ENCODE peak calls at places on chromosomes 12 and 14, in seven cellular contexts. G, K, V, S, P, M and C are unnamed samples.

GRCh38 chr12:11136075-11136474 is 1.6 kb upstream of the TAS2R30 start:
- DNase-seq in S (no peak), P (no peak), V (no peak), M (no peak), K (no peak), G (no peak), C (no peak)

GRCh38 chr12:22971247-22971646 is 346.3 kb downstream of the ETNK1 start:
- DNase-seq in G (no peak), P (no peak), V (no peak), S (no peak), K (no peak), M (no peak), C (no peak)

GRCh38 chr12:85782711-85783110 is 53.5 kb downstream of the RASSF9 start:
- DNase-seq in V (no peak), P (no peak), M (no peak), S (no peak), G (no peak), K (no peak), C (no peak)

GRCh38 chr14:100546051-100546443 is 41.2 kb downstream of the BEGAIN start:
- DNase-seq in S (peak), K (no peak), P (no peak), M (no peak), V (no peak), G (peak), C (peak)

GRCh38 chr12:75208851-75209781 is 523 bp downstream of the KCNC2 start:
- DNase-seq in S (no peak), K (peak), V (no peak), P (no peak), M (no peak), G (peak), C (no peak)

GRCh38 chr14:55921516-55921915 is 196.7 kb upstream of the PELI2 start:
- DNase-seq in K (no peak), P (no peak), S (no peak), M (no peak), V (no peak), G (no peak), C (no peak)

GRCh38 chr14:73467800-73468199 is 9.5 kb upstream of the NUMB start:
- DNase-seq in V (no peak), G (no peak), M (no peak), S (peak), K (no peak), P (no peak), C (no peak)

GRCh38 chr14:49673586-49673985 is 14.4 kb downstream of the POLE2 start:
- DNase-seq in V (no peak), P (no peak), K (no peak), G (no peak), M (no peak), S (no peak), C (no peak)

GRCh38 chr12:71415336-71416231 is 24.0 kb upstream of the LGR5 start:
- DNase-seq in K (peak), V (no peak), G (no peak), M (peak), S (peak), P (peak), C (no peak)

GRCh38 chr14:101072945-101073597 is 169.5 kb upstream of the RTL1 start:
- DNase-seq in K (peak), S (peak), P (no peak), V (no peak), G (peak), M (peak), C (no peak)

GRCh38 chr14:77709412-77709811 is 1.5 kb downstream of the SLIRP start:
- DNase-seq in V (no peak), S (no peak), G (no peak), M (peak), P (no peak), K (no peak), C (no peak)

GRCh38 chr12:131864469-131864868 is 30.0 kb upstream of the ULK1 start:
- DNase-seq in V (no peak), P (no peak), M (no peak), G (no peak), S (no peak), K (no peak), C (no peak)

GRCh38 chr12:68912916-68913315 is 20.1 kb downstream of the CPM start:
- DNase-seq in V (no peak), G (no peak), K (no peak), M (no peak), S (no peak), P (no peak), C (no peak)

GRCh38 chr14:75025082-75025481 is 22.4 kb downstream of the EIF2B2 start:
- DNase-seq in K (no peak), G (no peak), V (no peak), M (no peak), S (no peak), P (no peak), C (no peak)

GRCh38 chr14:41868396-41868795 is 261.7 kb downstream of the LRFN5 start:
- DNase-seq in S (no peak), M (no peak), V (no peak), K (no peak), G (no peak), P (no peak), C (no peak)

GRCh38 chr14:64708148-64709004 is 4.2 kb downstream of the PLEKHG3 start:
- DNase-seq in P (no peak), M (no peak), G (peak), S (no peak), V (no peak), K (no peak), C (no peak)

GRCh38 chr12:62435337-62436163 is 31.1 kb upstream of the MON2 start:
- DNase-seq in V (peak), P (no peak), G (peak), S (no peak), M (peak), K (peak), C (peak)

GRCh38 chr12:3326156-3326849 is 164.7 kb upstream of the PRMT8 start:
- DNase-seq in G (no peak), S (no peak), K (no peak), V (no peak), M (no peak), P (no peak), C (no peak)

GRCh38 chr12:98856897-98857540 is 211.9 kb downstream of the APAF1 start:
- DNase-seq in M (no peak), S (no peak), P (no peak), K (no peak), G (peak), V (no peak), C (no peak)

GRCh38 chr14:34227834-34228662 is 234.0 kb downstream of the SPTSSA start:
- DNase-seq in S (peak), V (peak), M (peak), K (peak), P (no peak), G (peak), C (peak)

GRCh38 chr12:82858534-82858917 is 171.8 kb downstream of the TMTC2 start:
- DNase-seq in P (no peak), K (no peak), G (no peak), M (no peak), S (no peak), V (no peak), C (no peak)

GRCh38 chr12:127060933-127061332 is 1206.0 kb upstream of the TMEM132C start:
- DNase-seq in P (no peak), M (no peak), S (no peak), G (no peak), V (no peak), K (no peak), C (no peak)

GRCh38 chr12:25714219-25714984 is 161.3 kb upstream of the LMNTD1 start:
- DNase-seq in K (no peak), G (no peak), P (no peak), S (no peak), V (no peak), M (no peak), C (no peak)

GRCh38 chr12:111304642-111305071 is 64.2 kb downstream of the PHETA1 start:
- DNase-seq in K (no peak), S (peak), V (no peak), M (no peak), P (no peak), G (peak), C (no peak)

GRCh38 chr14:61621444-61621843 is 73.9 kb upstream of the HIF1A start:
- DNase-seq in M (no peak), K (no peak), P (no peak), G (no peak), V (no peak), S (no peak), C (no peak)

GRCh38 chr12:46300906-46301305 is 32.1 kb upstream of the SLC38A1 start:
- DNase-seq in S (no peak), G (no peak), P (no peak), M (no peak), K (no peak), V (no peak), C (no peak)

GRCh38 chr12:125340791-125341190 is 275.6 kb downstream of the AACS start:
- DNase-seq in P (no peak), S (no peak), K (no peak), V (no peak), M (peak), G (no peak), C (no peak)

GRCh38 chr14:77580477-77580876 is 36.0 kb downstream of the SPTLC2 start:
- DNase-seq in V (no peak), K (no peak), P (no peak), G (no peak), M (no peak), S (no peak), C (no peak)

GRCh38 chr12:45655186-45655585 is 74.3 kb upstream of the ARID2 start:
- DNase-seq in S (no peak), K (peak), G (no peak), M (peak), V (no peak), P (no peak), C (no peak)

GRCh38 chr14:22572562-22573058 is 16.4 kb downstream of the DAD1 start:
- DNase-seq in G (no peak), K (no peak), P (no peak), M (peak), S (no peak), V (no peak), C (no peak)

GRCh38 chr14:56487090-56487667 is 92.4 kb upstream of the TMEM260 start:
- DNase-seq in K (no peak), M (no peak), V (no peak), P (no peak), S (no peak), G (no peak), C (no peak)

GRCh38 chr12:122403115-122403770 is 19.2 kb downstream of the CLIP1 start:
- DNase-seq in V (peak), K (no peak), S (no peak), G (no peak), M (no peak), P (no peak), C (no peak)

GRCh38 chr12:18998343-18999270 is 130.9 kb upstream of the PLEKHA5 start:
- DNase-seq in V (no peak), S (no peak), K (peak), P (no peak), G (no peak), M (no peak), C (no peak)

GRCh38 chr14:61179061-61179675 is 102.0 kb downstream of the TMEM30B start:
- DNase-seq in V (no peak), S (no peak), G (no peak), P (no peak), M (peak), K (no peak), C (no peak)

GRCh38 chr12:107200394-107200793 is 107.0 kb upstream of the CRY1 start:
- DNase-seq in S (no peak), M (peak), G (no peak), V (no peak), K (no peak), P (no peak), C (no peak)

GRCh38 chr12:19171731-19172130 is 42.2 kb downstream of the PLEKHA5 start:
- DNase-seq in K (no peak), S (no peak), V (no peak), M (no peak), P (no peak), G (no peak), C (no peak)

GRCh38 chr14:59333668-59334067 is 131.5 kb downstream of the GPR135 start:
- DNase-seq in P (no peak), S (no peak), M (peak), G (no peak), V (no peak), K (no peak), C (no peak)

GRCh38 chr14:105947599-105947998 is 421.2 kb downstream of the TMEM121 start:
- DNase-seq in G (no peak), V (no peak), S (no peak), K (no peak), M (no peak), P (no peak), C (no peak)

GRCh38 chr14:105945891-105946290 is 419.5 kb downstream of the TMEM121 start:
- DNase-seq in V (no peak), P (no peak), S (no peak), K (no peak), G (no peak), M (no peak), C (no peak)

GRCh38 chr14:105941226-105942166 is 415.1 kb downstream of the TMEM121 start:
- DNase-seq in M (no peak), V (no peak), K (no peak), P (no peak), S (no peak), G (no peak), C (no peak)

GRCh38 chr14:105943973-105944602 is 417.7 kb downstream of the TMEM121 start:
- DNase-seq in P (no peak), V (no peak), G (no peak), M (peak), K (no peak), S (no peak), C (no peak)

DNA sequence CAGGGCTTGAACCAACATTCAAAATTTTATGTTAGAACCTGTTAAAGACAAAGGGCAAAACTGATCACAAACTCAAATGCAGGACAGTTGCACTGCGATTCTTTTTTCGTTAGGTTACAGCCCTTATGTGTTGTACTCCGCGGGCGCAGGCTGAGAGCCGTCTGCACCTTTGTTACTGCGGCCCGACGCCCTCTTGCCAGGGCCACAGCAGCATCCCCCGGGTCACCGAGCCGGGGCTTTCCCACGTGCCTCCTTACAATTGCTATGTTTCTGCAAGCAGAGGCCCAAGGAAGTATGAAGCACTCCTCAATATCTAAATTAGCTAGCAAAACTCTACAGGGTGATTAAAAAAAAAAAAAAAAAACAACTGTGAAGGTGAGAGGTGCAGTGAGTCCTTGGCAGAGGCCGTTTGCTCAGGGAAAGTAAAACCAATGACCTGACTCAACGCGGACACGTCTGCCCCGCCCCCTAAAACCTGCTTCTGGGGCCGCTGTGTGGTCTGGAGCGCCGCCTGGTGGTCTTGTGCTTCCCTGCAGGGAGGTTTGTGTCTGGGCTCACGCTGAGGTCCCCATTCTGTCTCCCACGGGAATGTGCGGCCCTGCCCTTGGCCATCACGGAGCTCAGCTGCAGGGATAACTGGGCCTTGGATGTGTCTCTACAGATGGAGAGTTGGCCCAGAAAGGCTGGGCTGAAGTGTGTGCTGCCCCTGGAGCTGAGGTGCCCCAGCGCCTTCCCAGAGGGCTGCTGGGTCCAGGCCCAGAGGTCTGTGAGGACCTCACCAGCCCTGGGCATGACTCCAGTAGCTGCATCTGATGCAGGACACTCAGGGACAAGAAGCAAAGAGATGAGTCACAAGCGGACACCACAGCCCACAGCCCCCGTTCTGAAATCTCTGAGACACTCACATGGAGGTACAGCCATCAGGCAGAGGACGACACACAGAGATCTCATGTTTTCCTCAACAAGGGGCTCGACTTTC is 418.5 kb downstream of the TMEM121 start:
- DNase-seq in G (peak), S (peak), M (peak), V (no peak), P (no peak), K (peak), C (peak)
- TF ChIP-seq TAF1 in G (no peak), S (no peak), M (no peak), V (no peak), P (no peak), K (no peak), C (no peak)

DNA sequence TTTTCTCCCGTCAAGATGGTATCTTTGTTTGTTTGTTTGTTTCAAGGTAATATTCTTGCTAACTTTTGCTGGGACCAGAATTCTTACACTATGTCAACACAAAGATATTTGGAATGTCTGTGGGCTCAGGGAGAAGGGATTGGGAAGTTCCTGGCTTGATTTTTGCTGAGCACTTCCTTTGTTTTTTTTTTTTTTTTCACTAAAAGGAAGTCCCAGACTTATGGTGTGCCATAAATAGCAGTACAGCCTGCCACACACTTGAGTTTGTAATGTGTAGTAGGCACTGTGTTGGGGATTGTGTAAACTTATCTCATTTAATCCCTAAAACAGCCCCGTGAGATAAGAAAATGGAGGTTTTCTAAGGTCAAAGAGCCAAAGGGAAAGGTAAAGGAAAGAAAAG is 11.1 kb upstream of the RNU6-7 start:
- DNase-seq in S (no peak), V (no peak), M (no peak), G (no peak), K (no peak), P (no peak), C (no peak)
- TF ChIP-seq POLR2AphosphoS5 in S (no peak), V (no peak), M (no peak), G (no peak), K (no peak), P (no peak), C (no peak)

DNA sequence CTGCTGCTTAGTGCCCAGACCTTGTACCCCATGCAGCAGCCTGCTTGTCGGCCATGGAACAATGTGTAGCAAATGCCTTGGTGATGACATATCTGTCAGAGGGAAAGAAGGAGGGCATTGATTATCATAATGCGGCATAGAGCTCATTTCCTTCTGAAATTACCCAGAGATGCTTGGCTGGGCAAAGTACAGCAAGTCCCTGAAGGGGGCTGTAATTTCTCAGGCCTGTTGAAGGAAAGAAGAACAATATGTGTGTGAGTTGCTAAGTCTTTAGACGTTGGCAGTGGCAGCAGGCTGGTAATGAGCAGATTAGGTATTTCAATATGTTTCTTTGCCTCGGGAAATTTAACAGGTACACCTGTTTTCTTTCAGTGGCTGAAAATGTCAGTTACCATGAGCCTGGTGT is 128.6 kb downstream of the CRADD start:
- DNase-seq in V (no peak), K (no peak), G (no peak), M (no peak), S (no peak), P (no peak), C (no peak)
- TF ChIP-seq TAF1 in V (no peak), K (no peak), G (no peak), M (no peak), S (no peak), P (no peak), C (no peak)

GRCh38 chr12:133080619-133081407 is at the start of gene ZNF140:
- DNase-seq in K (peak), V (peak), M (peak), G (no peak), S (peak), P (peak), C (peak)

GRCh38 chr12:133081408-133081806 is 684 bp downstream of the ZNF140 start:
- DNase-seq in P (no peak), S (no peak), G (no peak), M (no peak), V (no peak), K (no peak), C (no peak)

GRCh38 chr12:133083345-133083744 is 2.6 kb downstream of the ZNF140 start:
- DNase-seq in G (no peak), K (no peak), M (no peak), P (no peak), S (no peak), V (no peak), C (no peak)

DNA sequence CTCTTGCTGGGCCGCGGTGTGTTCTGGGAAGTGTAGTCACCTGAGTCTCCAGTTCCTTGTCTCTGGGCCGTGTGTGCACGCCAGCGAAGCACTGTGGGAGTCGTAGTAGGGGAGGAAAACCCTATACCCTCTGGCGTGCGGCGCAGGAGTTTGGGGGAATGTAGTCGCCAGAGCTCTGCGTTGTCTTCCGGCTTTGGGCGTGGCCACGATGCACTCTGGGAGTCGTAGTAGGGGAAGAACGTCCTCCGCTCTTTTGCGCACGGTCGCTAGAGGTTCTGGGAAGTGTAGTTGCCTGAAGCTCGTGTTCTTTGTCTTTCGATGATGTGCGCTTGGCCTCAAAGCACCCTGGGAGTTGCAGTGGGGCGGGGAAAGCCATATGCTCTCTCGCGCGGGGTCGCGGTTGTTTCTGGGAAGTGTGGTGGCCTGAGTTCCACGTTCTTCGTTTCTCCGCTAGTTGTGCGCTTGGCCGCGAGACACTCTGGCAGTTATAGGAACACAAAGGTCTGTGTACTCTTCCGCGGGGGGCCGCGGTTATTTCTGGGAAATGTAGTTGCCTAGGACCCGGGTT is 588 bp upstream of the ZNF140 start:
- DNase-seq in K (peak), V (peak), M (peak), P (peak), G (peak), S (peak), C (peak)
- TF ChIP-seq POLR2AphosphoS5 in K (no peak), V (peak), M (peak), P (peak), G (peak), S (peak), C (no peak)